ENCODE peak calls at places on chromosomes 7 and 10, in nine cellular contexts. V, P, U, M, I, C, L, O and A are unnamed samples.

GRCh38 chr10:82609845-82610244 is 734.9 kb downstream of the NRG3 start:
- DNase-seq in L (no peak), P (no peak), M (no peak), O (no peak), I (no peak), C (no peak), V (no peak), U (no peak), A (no peak)

GRCh38 chr7:68421712-68422111 is 1176.6 kb upstream of the AUTS2 start:
- DNase-seq in U (no peak), C (no peak), L (no peak), V (no peak), I (no peak), P (no peak), M (no peak), O (no peak), A (no peak)

GRCh38 chr10:131942455-131942854 is 39.3 kb downstream of the BNIP3 start:
- DNase-seq in U (no peak), M (no peak), V (no peak), C (no peak), I (no peak), O (no peak), L (no peak), P (no peak), A (no peak)

GRCh38 chr7:46545790-46546189 is 624.7 kb upstream of the IGFBP3 start:
- DNase-seq in P (no peak), I (no peak), M (peak), O (no peak), C (no peak), U (no peak), V (no peak), L (peak), A (no peak)

GRCh38 chr10:28463676-28464395 is 69.1 kb upstream of the WAC start:
- DNase-seq in C (no peak), I (peak), P (no peak), L (no peak), U (no peak), O (no peak), M (no peak), V (no peak), A (peak)

GRCh38 chr7:55535637-55536016 is 36.7 kb downstream of the VOPP1 start:
- DNase-seq in V (no peak), P (no peak), L (no peak), U (no peak), M (no peak), C (no peak), O (no peak), I (no peak), A (no peak)

GRCh38 chr7:22066484-22066883 is 120.8 kb upstream of the CDCA7L start:
- DNase-seq in U (no peak), P (no peak), M (no peak), I (peak), L (no peak), V (no peak), O (no peak), C (no peak), A (no peak)

GRCh38 chr7:51467384-51468017 is 150.9 kb upstream of the COBL start:
- DNase-seq in V (no peak), O (no peak), I (no peak), U (no peak), C (no peak), L (no peak), M (no peak), P (peak), A (no peak)

GRCh38 chr7:41592794-41593193 is 110.1 kb downstream of the INHBA start:
- DNase-seq in M (no peak), I (no peak), C (no peak), V (no peak), U (no peak), L (no peak), O (no peak), P (no peak), A (no peak)

GRCh38 chr7:43469051-43469450 is 113.9 kb upstream of the STK17A start:
- DNase-seq in M (no peak), P (no peak), L (no peak), O (no peak), U (no peak), C (no peak), I (no peak), V (no peak), A (peak)

GRCh38 chr7:128446306-128446705 is 9.4 kb upstream of the HILPDA start:
- DNase-seq in M (no peak), I (no peak), V (no peak), L (no peak), O (no peak), C (no peak), P (no peak), U (no peak), A (no peak)

GRCh38 chr7:106493041-106493731 is 167.8 kb downstream of the CCDC71L start:
- DNase-seq in U (no peak), I (no peak), V (no peak), L (no peak), P (no peak), C (no peak), O (no peak), M (no peak), A (no peak)

GRCh38 chr10:73974309-73974946 is 23.5 kb upstream of the VCL start:
- DNase-seq in O (no peak), U (no peak), L (no peak), P (no peak), M (no peak), V (no peak), I (no peak), C (no peak), A (no peak)

GRCh38 chr7:56083150-56083785 is 9.5 kb downstream of the PHKG1 start:
- DNase-seq in U (peak), P (no peak), C (peak), M (no peak), O (no peak), V (no peak), I (peak), L (no peak), A (no peak)

GRCh38 chr10:74928742-74929191 is 102.4 kb downstream of the KAT6B start:
- DNase-seq in I (no peak), L (no peak), P (no peak), V (no peak), M (peak), U (no peak), O (no peak), C (no peak), A (no peak)

GRCh38 chr10:71727429-71728217 is 8.0 kb upstream of the C10orf105 start:
- DNase-seq in M (no peak), P (no peak), V (peak), O (peak), I (no peak), L (no peak), U (no peak), C (peak), A (no peak)

GRCh38 chr7:69246758-69247157 is 351.5 kb upstream of the AUTS2 start:
- DNase-seq in U (peak), I (no peak), M (no peak), O (no peak), L (no peak), V (no peak), C (no peak), P (no peak), A (no peak)

GRCh38 chr7:134420509-134421125 is 38.3 kb downstream of the AKR1B1 start:
- DNase-seq in C (no peak), M (peak), U (peak), O (no peak), P (no peak), L (peak), V (no peak), I (peak), A (no peak)

GRCh38 chr10:88657901-88658300 is 6.3 kb upstream of the LIPF start:
- DNase-seq in C (no peak), O (no peak), U (no peak), M (peak), L (no peak), I (no peak), P (no peak), V (no peak), A (no peak)

GRCh38 chr10:17814981-17815380 is 5.8 kb downstream of the MRC1 start:
- DNase-seq in O (no peak), M (no peak), U (no peak), P (no peak), C (no peak), I (no peak), L (no peak), V (no peak), A (no peak)

GRCh38 chr7:1544178-1544895 is 11.7 kb downstream of the TMEM184A start:
- DNase-seq in O (no peak), U (no peak), M (no peak), V (no peak), C (no peak), I (no peak), L (no peak), P (no peak), A (no peak)

GRCh38 chr10:667096-667495 is 22.4 kb downstream of the DIP2C start:
- DNase-seq in U (no peak), L (no peak), C (no peak), V (no peak), M (no peak), O (no peak), P (no peak), I (no peak), A (no peak)

GRCh38 chr10:57654856-57655255 is 612.8 kb downstream of the IPMK start:
- DNase-seq in P (no peak), V (no peak), L (no peak), I (no peak), U (no peak), C (no peak), M (no peak), O (no peak), A (no peak)

GRCh38 chr10:75773139-75773801 is 341.8 kb downstream of the LRMDA start:
- DNase-seq in P (no peak), L (peak), O (no peak), M (peak), U (no peak), I (no peak), V (no peak), C (no peak), A (no peak)

GRCh38 chr7:3021825-3022224 is 21.8 kb downstream of the CARD11 start:
- DNase-seq in P (no peak), C (no peak), M (no peak), I (no peak), V (no peak), O (no peak), L (no peak), U (no peak), A (no peak)

GRCh38 chr7:151888716-151889115 is 11.8 kb upstream of the PRKAG2 start:
- DNase-seq in C (no peak), V (no peak), O (no peak), P (no peak), I (no peak), L (no peak), U (no peak), M (no peak), A (no peak)